ENCODE peak calls at places on chromosomes 6 and 20, in ten cellular contexts. W is activated CD8-positive, alpha-beta memory T cell treated with anti-CD3 and anti-CD28 coated beads, Interleukin-2, amount 50 U/mL, for 4 hours; C is NCI-H82; J is HEK293T; M is foreskin keratinocyte; X is H54; Q is hypothalamus; S is T-helper 17 cell; T is NCI-H2107; A is nucleus accumbens. Y is an unnamed sample.

GRCh38 chr20:36582322-36582721 is 8.9 kb downstream of the TGIF2 start:
- DNase-seq in W (no peak), C (no peak), J (no peak), M (no peak), X (no peak), Q (no peak), S (no peak), T (no peak), A (no peak), Y (no peak)

GRCh38 chr6:96940322-96940721 is 15.8 kb downstream of the KLHL32 start:
- DNase-seq in W (no peak), C (no peak), J (no peak), M (no peak), X (no peak), Q (no peak), S (no peak), T (no peak), A (no peak), Y (no peak)

GRCh38 chr20:24838551-24839530 is 110.2 kb upstream of the CST7 start:
- DNase-seq in W (no peak), C (no peak), J (no peak), M (no peak), X (no peak), Q (no peak), S (no peak), T (no peak), A (no peak), Y (no peak)

GRCh38 chr20:7375905-7376304 is 564.4 kb downstream of the HAO1 start:
- DNase-seq in W (no peak), C (peak), J (no peak), M (no peak), X (no peak), Q (no peak), S (no peak), T (no peak), A (no peak), Y (peak)

GRCh38 chr6:14066782-14067406 is 50.7 kb upstream of the CD83 start:
- DNase-seq in W (no peak), C (peak), J (peak), M (peak), X (peak), Q (no peak), S (no peak), T (no peak), A (no peak), Y (peak)

GRCh38 chr6:16388488-16388887 is 150.1 kb downstream of the GMPR start:
- DNase-seq in W (no peak), C (no peak), J (no peak), M (no peak), X (no peak), Q (no peak), S (no peak), T (no peak), A (no peak), Y (no peak)

GRCh38 chr6:10465633-10466499 is 51.0 kb upstream of the TFAP2A start:
- DNase-seq in W (no peak), C (peak), J (peak), M (no peak), X (no peak), Q (no peak), S (no peak), T (no peak), A (no peak), Y (peak)

GRCh38 chr20:64104667-64105451 is 2.5 kb downstream of the NPBWR2 start:
- DNase-seq in W (peak), C (no peak), J (no peak), M (no peak), X (no peak), Q (no peak), S (no peak), T (no peak), A (no peak), Y (peak)

GRCh38 chr6:158353851-158354508 is 41.7 kb downstream of the TULP4 start:
- DNase-seq in W (no peak), C (no peak), J (no peak), M (peak), X (no peak), Q (no peak), S (no peak), T (no peak), A (no peak), Y (no peak)

GRCh38 chr6:33676416-33677152 is 34.9 kb downstream of the UQCC2 start:
- DNase-seq in W (no peak), C (no peak), J (no peak), M (no peak), X (no peak), Q (no peak), S (no peak), T (no peak), A (no peak), Y (no peak)

GRCh38 chr6:54813901-54814300 is 32.7 kb upstream of the FAM83B start:
- DNase-seq in W (no peak), C (peak), J (no peak), M (peak), X (no peak), Q (no peak), S (no peak), T (no peak), A (no peak), Y (no peak)

GRCh38 chr20:57259179-57260021 is 7.0 kb downstream of the BMP7 start:
- DNase-seq in W (no peak), C (peak), J (no peak), M (no peak), X (no peak), Q (no peak), S (no peak), T (no peak), A (no peak), Y (no peak)

GRCh38 chr6:158377866-158378265 is 65.6 kb downstream of the TULP4 start:
- DNase-seq in W (no peak), C (no peak), J (no peak), M (peak), X (no peak), Q (no peak), S (no peak), T (no peak), A (peak), Y (no peak)

GRCh38 chr20:46893877-46894578 is 615 bp upstream of the EYA2 start:
- DNase-seq in W (no peak), C (no peak), J (no peak), M (no peak), X (no peak), Q (no peak), S (no peak), T (no peak), A (no peak), Y (no peak)

GRCh38 chr6:70860920-70861319 is 95.9 kb downstream of the B3GAT2 start:
- DNase-seq in W (no peak), C (no peak), J (no peak), M (no peak), X (no peak), Q (no peak), S (no peak), T (no peak), A (no peak), Y (no peak)

GRCh38 chr6:151630387-151630786 is 136.6 kb downstream of the CCDC170 start:
- DNase-seq in W (no peak), C (no peak), J (no peak), M (no peak), X (no peak), Q (no peak), S (no peak), T (no peak), A (no peak), Y (no peak)

GRCh38 chr20:56766528-56766927 is 137.4 kb downstream of the TFAP2C start:
- DNase-seq in W (no peak), C (no peak), J (no peak), M (peak), X (no peak), Q (no peak), S (no peak), T (no peak), A (no peak), Y (no peak)

GRCh38 chr6:101539510-101540245 is 146.2 kb downstream of the GRIK2 start:
- DNase-seq in W (no peak), C (no peak), J (no peak), M (peak), X (no peak), Q (no peak), S (no peak), T (no peak), A (no peak), Y (no peak)

GRCh38 chr6:126620747-126621146 is 280.8 kb downstream of the CENPW start:
- DNase-seq in W (no peak), C (no peak), J (no peak), M (no peak), X (no peak), Q (no peak), S (no peak), T (no peak), A (no peak), Y (no peak)

GRCh38 chr6:15943423-15943822 is 185.5 kb upstream of the MYLIP start:
- DNase-seq in W (no peak), C (peak), J (no peak), M (no peak), X (no peak), Q (no peak), S (no peak), T (no peak), A (no peak), Y (no peak)

GRCh38 chr6:32457054-32457453 is 17.4 kb downstream of the HLA-DRA start:
- DNase-seq in W (no peak), C (no peak), J (no peak), M (no peak), X (no peak), Q (no peak), S (no peak), T (no peak), A (no peak), Y (no peak)

GRCh38 chr20:23096986-23097520 is 10.9 kb upstream of the CD93 start:
- DNase-seq in W (no peak), C (no peak), J (no peak), M (peak), X (no peak), Q (no peak), S (no peak), T (no peak), A (no peak), Y (no peak)

GRCh38 chr6:132811276-132811675 is 3.1 kb upstream of the RPS12 start:
- DNase-seq in W (no peak), C (no peak), J (no peak), M (no peak), X (no peak), Q (no peak), S (no peak), T (no peak), A (no peak), Y (no peak)

GRCh38 chr20:46206025-46206424 is 87.9 kb downstream of the CD40 start:
- DNase-seq in W (no peak), C (no peak), J (no peak), M (no peak), X (peak), Q (no peak), S (no peak), T (no peak), A (no peak), Y (peak)

GRCh38 chr20:50029083-50029696 is 46.4 kb downstream of the SNAI1 start:
- DNase-seq in W (no peak), C (no peak), J (no peak), M (no peak), X (no peak), Q (no peak), S (no peak), T (no peak), A (no peak), Y (no peak)

GRCh38 chr20:47361268-47361665 is 4.8 kb upstream of the ZMYND8 start:
- DNase-seq in W (no peak), C (no peak), J (no peak), M (no peak), X (no peak), Q (no peak), S (no peak), T (no peak), A (no peak), Y (no peak)

GRCh38 chr20:23116301-23117089 is 30.4 kb upstream of the CD93 start:
- DNase-seq in W (no peak), C (no peak), J (no peak), M (peak), X (peak), Q (no peak), S (no peak), T (no peak), A (no peak), Y (no peak)

GRCh38 chr6:2140438-2141128 is 104.8 kb downstream of the GMDS start:
- DNase-seq in W (no peak), C (no peak), J (no peak), M (no peak), X (no peak), Q (no peak), S (no peak), T (no peak), A (no peak), Y (no peak)

GRCh38 chr20:37528442-37529213 is 952 bp upstream of the BLCAP start:
- DNase-seq in W (no peak), C (peak), J (no peak), M (no peak), X (no peak), Q (no peak), S (no peak), T (no peak), A (no peak), Y (no peak)

GRCh38 chr6:53873922-53874321 is 79.1 kb downstream of the LRRC1 start:
- DNase-seq in W (no peak), C (no peak), J (no peak), M (peak), X (no peak), Q (no peak), S (no peak), T (no peak), A (no peak), Y (no peak)

GRCh38 chr20:53412600-53413187 is 180.9 kb downstream of the ZNF217 start:
- DNase-seq in W (no peak), C (no peak), J (no peak), M (no peak), X (no peak), Q (no peak), S (no peak), T (no peak), A (no peak), Y (no peak)

GRCh38 chr6:7311920-7312615 is 931 bp downstream of the SSR1 start:
- DNase-seq in W (no peak), C (peak), J (no peak), M (peak), X (no peak), Q (peak), S (no peak), T (no peak), A (no peak), Y (peak)

Y was measured in RPMI8226.